ENCODE peak calls at places on chromosome 6, in nine cellular contexts. S, B, W, I, T, D, Q, U and P are unnamed samples.

GRCh38 chr6:112247275-112247674 is 7.1 kb downstream of the LAMA4 start:
- DNase-seq in Q (no peak), D (no peak), U (no peak), T (no peak), S (no peak), W (no peak), B (no peak), I (no peak), P (no peak)

GRCh38 chr6:169619650-169620049 is 82.2 kb downstream of the WDR27 start:
- DNase-seq in Q (no peak), S (no peak), U (no peak), W (no peak), B (no peak), D (peak), T (no peak), I (peak), P (no peak)

GRCh38 chr6:88919032-88919431 is 44.4 kb downstream of the RNGTT start:
- DNase-seq in U (no peak), S (no peak), I (no peak), Q (no peak), D (peak), B (no peak), T (no peak), W (no peak), P (no peak)

GRCh38 chr6:52815167-52816092 is 11.8 kb upstream of the GSTA1 start:
- DNase-seq in U (peak), T (no peak), Q (no peak), S (peak), B (peak), I (peak), W (peak), D (peak), P (peak)

GRCh38 chr6:62670490-62671223 is 384.6 kb upstream of the KHDRBS2 start:
- DNase-seq in Q (no peak), D (no peak), I (no peak), S (no peak), B (no peak), T (no peak), W (no peak), U (no peak), P (no peak)

GRCh38 chr6:37051138-37052026 is 45.9 kb downstream of the FGD2 start:
- DNase-seq in I (peak), S (peak), T (peak), B (peak), D (peak), Q (peak), W (peak), U (peak), P (peak)

GRCh38 chr6:18380165-18380564 is 7.0 kb upstream of the RNF144B start:
- DNase-seq in Q (no peak), S (no peak), B (no peak), U (no peak), W (no peak), I (no peak), D (no peak), T (no peak), P (no peak)

GRCh38 chr6:96186516-96187195 is 170.9 kb downstream of the FUT9 start:
- DNase-seq in B (no peak), I (peak), S (no peak), W (no peak), Q (no peak), T (no peak), U (no peak), D (no peak), P (no peak)

GRCh38 chr6:42344756-42345155 is 107.0 kb downstream of the TRERF1 start:
- DNase-seq in T (no peak), D (no peak), S (no peak), I (no peak), B (no peak), Q (no peak), W (no peak), U (no peak), P (no peak)

GRCh38 chr6:35199866-35200265 is 13.9 kb upstream of the SCUBE3 start:
- DNase-seq in W (no peak), D (no peak), S (no peak), I (no peak), T (no peak), B (no peak), Q (no peak), U (no peak), P (no peak)

GRCh38 chr6:35206346-35206745 is 7.4 kb upstream of the SCUBE3 start:
- DNase-seq in T (no peak), I (no peak), W (no peak), Q (no peak), U (no peak), S (no peak), B (no peak), D (no peak), P (no peak)

GRCh38 chr6:35202066-35202546 is 11.7 kb upstream of the SCUBE3 start:
- DNase-seq in W (no peak), Q (no peak), S (no peak), I (no peak), B (peak), D (no peak), U (no peak), T (no peak), P (no peak)

GRCh38 chr6:35203680-35204079 is 10.1 kb upstream of the SCUBE3 start:
- DNase-seq in T (no peak), U (no peak), Q (no peak), B (no peak), S (no peak), I (no peak), W (no peak), D (no peak), P (no peak)

GRCh38 chr6:35203152-35203670 is 10.5 kb upstream of the SCUBE3 start:
- DNase-seq in U (no peak), S (no peak), W (no peak), B (no peak), I (no peak), D (no peak), T (no peak), Q (no peak), P (no peak)
- H3K27ac ChIP-seq in U (no peak), S (no peak), W (no peak), B (no peak), I (no peak), D (no peak), T (no peak), Q (peak), P (no peak)

GRCh38 chr6:21586300-21586699 is 7.3 kb upstream of the SOX4 start:
- DNase-seq in U (no peak), S (no peak), B (no peak), D (no peak), W (no peak), T (no peak), I (no peak), Q (no peak), P (no peak)

GRCh38 chr6:21586760-21587181 is 6.8 kb upstream of the SOX4 start:
- DNase-seq in U (no peak), D (no peak), B (peak), W (no peak), I (no peak), S (no peak), T (no peak), Q (no peak), P (no peak)

GRCh38 chr6:21588812-21589811 is 4.4 kb upstream of the SOX4 start:
- DNase-seq in U (peak), B (peak), W (peak), Q (peak), S (peak), T (peak), D (peak), I (peak), P (peak)

GRCh38 chr6:21587925-21588811 is 5.4 kb upstream of the SOX4 start:
- DNase-seq in W (peak), T (peak), Q (peak), I (peak), U (peak), S (peak), B (peak), D (peak), P (peak)

GRCh38 chr6:21587182-21587924 is 6.2 kb upstream of the SOX4 start:
- DNase-seq in B (peak), W (peak), S (peak), Q (peak), T (peak), D (peak), U (no peak), I (peak), P (peak)
- TF ChIP-seq CTCF in B (no peak), W (peak), S (no peak), Q (peak), T (no peak), D (peak), U (no peak), I (no peak), P (no peak)

GRCh38 chr6:35468980-35469710 is 944 bp downstream of the RPL10A start:
- DNase-seq in S (peak), B (no peak), T (no peak), W (peak), I (no peak), Q (no peak), D (no peak), U (no peak), P (no peak)

GRCh38 chr6:35468181-35468979 is at the start of gene RPL10A:
- DNase-seq in U (peak), T (peak), W (peak), S (peak), B (peak), I (peak), D (peak), Q (peak), P (peak)

GRCh38 chr6:35470663-35471120 is 2.5 kb downstream of the RPL10A start:
- DNase-seq in U (no peak), I (peak), S (no peak), W (no peak), T (no peak), Q (no peak), D (no peak), B (no peak), P (no peak)

GRCh38 chr6:35471836-35472345 is 3.7 kb downstream of the RPL10A start:
- DNase-seq in B (no peak), W (no peak), D (peak), Q (no peak), T (no peak), S (no peak), U (no peak), I (no peak), P (no peak)

DNA sequence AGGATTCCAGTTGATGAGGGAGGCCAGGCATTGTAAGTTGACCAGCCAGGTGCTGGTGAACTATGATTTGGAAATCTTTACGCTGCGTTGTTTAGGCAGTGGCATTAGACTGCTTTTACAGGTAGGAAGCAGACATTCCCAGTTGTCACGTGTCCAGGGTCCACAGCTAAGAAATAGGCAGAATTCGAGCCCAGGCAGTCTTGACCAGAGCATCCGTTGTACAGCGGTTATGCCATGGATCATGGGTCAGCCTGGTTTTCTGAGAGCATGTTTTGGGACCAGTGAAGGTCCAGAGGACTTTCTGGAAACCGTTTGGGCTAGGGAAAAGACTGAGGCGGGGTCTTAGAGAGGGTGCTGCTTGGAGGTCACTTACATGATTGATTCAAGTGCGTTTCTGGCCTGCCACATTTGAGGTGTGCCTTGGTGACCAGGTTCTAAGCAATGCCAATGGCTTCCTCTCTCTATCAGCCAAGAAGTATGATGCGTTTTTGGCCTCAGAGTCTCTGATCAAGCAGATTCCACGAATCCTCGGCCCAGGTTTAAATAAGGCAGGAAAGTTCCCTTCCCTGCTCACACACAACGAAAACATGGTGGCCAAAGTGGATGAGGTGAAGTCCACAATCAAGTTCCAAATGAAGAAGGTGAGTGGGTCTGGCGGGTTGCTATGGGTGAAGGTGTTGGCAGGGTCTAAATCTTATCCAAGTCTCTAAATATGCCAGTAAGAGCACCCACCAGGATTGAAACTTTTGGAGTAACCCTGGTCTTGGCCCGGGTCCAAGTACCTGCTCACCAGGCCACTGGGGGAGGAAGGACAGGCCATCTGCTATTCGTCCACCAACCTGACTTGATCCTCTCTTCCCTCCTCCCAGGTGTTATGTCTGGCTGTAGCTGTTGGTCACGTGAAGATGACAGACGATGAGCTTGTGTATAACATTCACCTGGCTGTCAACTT is 1.8 kb downstream of the RPL10A start:
- DNase-seq in B (no peak), D (peak), T (no peak), I (peak), Q (no peak), W (no peak), U (no peak), S (no peak), P (peak)
- H3K27ac ChIP-seq in B (peak), D (peak), T (no peak), I (peak), Q (peak), W (peak), U (peak), S (peak), P (peak)

GRCh38 chr6:93418448-93419303 is 683 bp downstream of the EPHA7 start:
- DNase-seq in T (peak), U (no peak), B (peak), D (peak), W (peak), S (no peak), I (no peak), Q (peak), P (peak)

GRCh38 chr6:93418113-93418447 is 1.3 kb downstream of the EPHA7 start:
- DNase-seq in D (peak), S (no peak), Q (no peak), T (no peak), I (no peak), B (no peak), U (no peak), W (no peak), P (peak)

GRCh38 chr6:93416575-93417420 is 2.6 kb downstream of the EPHA7 start:
- DNase-seq in S (no peak), T (peak), D (peak), I (no peak), U (no peak), Q (peak), W (no peak), B (peak), P (peak)

GRCh38 chr6:93419304-93420162 is at the start of gene EPHA7:
- DNase-seq in U (no peak), I (peak), D (peak), S (peak), B (peak), Q (peak), W (peak), T (peak), P (peak)

GRCh38 chr6:93417421-93417996 is 1.9 kb downstream of the EPHA7 start:
- DNase-seq in T (no peak), Q (no peak), S (no peak), W (no peak), B (no peak), D (peak), I (no peak), U (no peak), P (peak)
- TF ChIP-seq CTCF in T (no peak), Q (no peak), S (no peak), W (no peak), B (no peak), D (peak), I (no peak), U (no peak), P (no peak)

DNA sequence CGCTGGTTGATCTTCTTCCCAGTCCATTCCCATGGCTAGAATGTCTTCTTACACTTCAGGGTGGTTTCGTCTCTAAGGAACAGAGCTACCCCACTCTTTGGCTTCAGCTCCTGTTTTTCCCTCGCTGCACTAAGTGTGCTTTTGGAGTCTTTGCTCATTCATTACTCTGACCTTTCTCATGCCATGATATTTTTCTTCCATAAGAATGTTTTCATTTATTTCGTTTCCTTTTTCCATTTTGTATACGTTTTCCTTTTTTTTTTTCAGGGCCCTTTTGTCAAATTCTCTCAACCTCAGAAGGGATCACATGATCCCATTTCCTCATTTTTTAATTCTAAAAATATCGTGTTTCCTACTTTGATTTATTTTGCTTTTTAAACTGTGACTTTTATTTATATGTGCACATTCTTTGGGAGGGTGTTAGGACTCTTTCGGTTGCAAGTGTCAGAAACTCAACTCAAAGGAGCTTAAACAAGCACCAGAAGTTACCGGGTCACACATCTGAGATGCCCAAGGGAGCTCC is 40.5 kb downstream of the GCNT2 start:
- DNase-seq in U (no peak), Q (no peak), W (no peak), D (no peak), T (no peak), B (no peak), I (no peak), S (no peak), P (no peak)
- H3K27ac ChIP-seq in U (no peak), Q (no peak), W (no peak), D (no peak), T (no peak), B (no peak), I (no peak), S (no peak), P (no peak)